ENCODE peak calls at places on chromosomes 12 and 14, in six cellular contexts. One of them, this sample, is unnamed.

GRCh38 chr12:79690156-79690605 is 583 bp downstream of the PAWR start:
- DNase-seq in adipocyte: peak
- DNase-seq in OCI-M1: no peak
- DNase-seq in upper lobe of right lung: no peak
- DNase-seq in activated T-helper 2 cell treated with anti-CD3 and anti-CD28 coated beads, Interferon-gamma antibody, Interleukin-2, Interleukin-4, amounts not matched to agents 10 μg/mL and 5 μg/mL and 100 μg/mL, durations not matched to agents 14 hours and 24 hours and 36 hours: no peak
- DNase-seq in T-helper 2 cell: no peak
- DNase-seq in this sample: no peak

GRCh38 chr12:93116632-93117031 is 187.5 kb upstream of the EEA1 start:
- DNase-seq in adipocyte: no peak
- DNase-seq in OCI-M1: no peak
- DNase-seq in upper lobe of right lung: no peak
- DNase-seq in activated T-helper 2 cell treated with anti-CD3 and anti-CD28 coated beads, Interferon-gamma antibody, Interleukin-2, Interleukin-4, amounts not matched to agents 10 μg/mL and 5 μg/mL and 100 μg/mL, durations not matched to agents 14 hours and 24 hours and 36 hours: no peak
- DNase-seq in T-helper 2 cell: no peak
- DNase-seq in this sample: no peak

GRCh38 chr12:106840217-106840616 is 65.7 kb downstream of the RIC8B start:
- DNase-seq in adipocyte: peak
- DNase-seq in OCI-M1: peak
- DNase-seq in upper lobe of right lung: no peak
- DNase-seq in activated T-helper 2 cell treated with anti-CD3 and anti-CD28 coated beads, Interferon-gamma antibody, Interleukin-2, Interleukin-4, amounts not matched to agents 10 μg/mL and 5 μg/mL and 100 μg/mL, durations not matched to agents 14 hours and 24 hours and 36 hours: no peak
- DNase-seq in T-helper 2 cell: no peak
- DNase-seq in this sample: no peak

GRCh38 chr14:90045608-90046007 is 16.2 kb upstream of the KCNK13 start:
- DNase-seq in adipocyte: no peak
- DNase-seq in OCI-M1: no peak
- DNase-seq in upper lobe of right lung: no peak
- DNase-seq in activated T-helper 2 cell treated with anti-CD3 and anti-CD28 coated beads, Interferon-gamma antibody, Interleukin-2, Interleukin-4, amounts not matched to agents 10 μg/mL and 5 μg/mL and 100 μg/mL, durations not matched to agents 14 hours and 24 hours and 36 hours: no peak
- DNase-seq in T-helper 2 cell: no peak
- DNase-seq in this sample: no peak

GRCh38 chr12:13368431-13368830 is 171.9 kb downstream of the EMP1 start:
- DNase-seq in adipocyte: no peak
- DNase-seq in OCI-M1: no peak
- DNase-seq in upper lobe of right lung: no peak
- DNase-seq in activated T-helper 2 cell treated with anti-CD3 and anti-CD28 coated beads, Interferon-gamma antibody, Interleukin-2, Interleukin-4, amounts not matched to agents 10 μg/mL and 5 μg/mL and 100 μg/mL, durations not matched to agents 14 hours and 24 hours and 36 hours: no peak
- DNase-seq in T-helper 2 cell: no peak
- DNase-seq in this sample: no peak

GRCh38 chr14:74978416-74978947 is 23.1 kb upstream of the PGF start:
- DNase-seq in adipocyte: no peak
- DNase-seq in OCI-M1: no peak
- DNase-seq in upper lobe of right lung: no peak
- DNase-seq in activated T-helper 2 cell treated with anti-CD3 and anti-CD28 coated beads, Interferon-gamma antibody, Interleukin-2, Interleukin-4, amounts not matched to agents 10 μg/mL and 5 μg/mL and 100 μg/mL, durations not matched to agents 14 hours and 24 hours and 36 hours: no peak
- DNase-seq in T-helper 2 cell: no peak
- DNase-seq in this sample: no peak

GRCh38 chr12:57242329-57242690 is 8.7 kb downstream of the STAC3 start:
- DNase-seq in adipocyte: no peak
- DNase-seq in OCI-M1: no peak
- DNase-seq in upper lobe of right lung: peak
- DNase-seq in activated T-helper 2 cell treated with anti-CD3 and anti-CD28 coated beads, Interferon-gamma antibody, Interleukin-2, Interleukin-4, amounts not matched to agents 10 μg/mL and 5 μg/mL and 100 μg/mL, durations not matched to agents 14 hours and 24 hours and 36 hours: no peak
- DNase-seq in T-helper 2 cell: no peak
- DNase-seq in this sample: no peak

GRCh38 chr12:92470608-92471021 is 232.2 kb upstream of the PLEKHG7 start:
- DNase-seq in adipocyte: no peak
- DNase-seq in OCI-M1: no peak
- DNase-seq in upper lobe of right lung: no peak
- DNase-seq in activated T-helper 2 cell treated with anti-CD3 and anti-CD28 coated beads, Interferon-gamma antibody, Interleukin-2, Interleukin-4, amounts not matched to agents 10 μg/mL and 5 μg/mL and 100 μg/mL, durations not matched to agents 14 hours and 24 hours and 36 hours: no peak
- DNase-seq in T-helper 2 cell: no peak
- DNase-seq in this sample: no peak

GRCh38 chr14:66649515-66649914 is 141.6 kb downstream of the GPHN start:
- DNase-seq in adipocyte: no peak
- DNase-seq in OCI-M1: no peak
- DNase-seq in upper lobe of right lung: no peak
- DNase-seq in activated T-helper 2 cell treated with anti-CD3 and anti-CD28 coated beads, Interferon-gamma antibody, Interleukin-2, Interleukin-4, amounts not matched to agents 10 μg/mL and 5 μg/mL and 100 μg/mL, durations not matched to agents 14 hours and 24 hours and 36 hours: no peak
- DNase-seq in T-helper 2 cell: no peak
- DNase-seq in this sample: no peak

GRCh38 chr12:116384629-116385485 is 107.4 kb upstream of the MED13L start:
- DNase-seq in adipocyte: no peak
- DNase-seq in OCI-M1: peak
- DNase-seq in upper lobe of right lung: no peak
- DNase-seq in activated T-helper 2 cell treated with anti-CD3 and anti-CD28 coated beads, Interferon-gamma antibody, Interleukin-2, Interleukin-4, amounts not matched to agents 10 μg/mL and 5 μg/mL and 100 μg/mL, durations not matched to agents 14 hours and 24 hours and 36 hours: no peak
- DNase-seq in T-helper 2 cell: no peak
- DNase-seq in this sample: no peak

GRCh38 chr12:34218193-34219045 is 196.1 kb downstream of the ALG10 start:
- DNase-seq in adipocyte: peak
- DNase-seq in OCI-M1: peak
- DNase-seq in upper lobe of right lung: peak
- DNase-seq in activated T-helper 2 cell treated with anti-CD3 and anti-CD28 coated beads, Interferon-gamma antibody, Interleukin-2, Interleukin-4, amounts not matched to agents 10 μg/mL and 5 μg/mL and 100 μg/mL, durations not matched to agents 14 hours and 24 hours and 36 hours: peak
- DNase-seq in T-helper 2 cell: peak
- DNase-seq in this sample: peak

GRCh38 chr14:91041450-91041849 is 19.0 kb downstream of the RPS6KA5 start:
- DNase-seq in adipocyte: no peak
- DNase-seq in OCI-M1: no peak
- DNase-seq in upper lobe of right lung: no peak
- DNase-seq in activated T-helper 2 cell treated with anti-CD3 and anti-CD28 coated beads, Interferon-gamma antibody, Interleukin-2, Interleukin-4, amounts not matched to agents 10 μg/mL and 5 μg/mL and 100 μg/mL, durations not matched to agents 14 hours and 24 hours and 36 hours: no peak
- DNase-seq in T-helper 2 cell: no peak
- DNase-seq in this sample: no peak

GRCh38 chr12:85690146-85690545 is 146.1 kb downstream of the RASSF9 start:
- DNase-seq in adipocyte: peak
- DNase-seq in OCI-M1: no peak
- DNase-seq in upper lobe of right lung: no peak
- DNase-seq in activated T-helper 2 cell treated with anti-CD3 and anti-CD28 coated beads, Interferon-gamma antibody, Interleukin-2, Interleukin-4, amounts not matched to agents 10 μg/mL and 5 μg/mL and 100 μg/mL, durations not matched to agents 14 hours and 24 hours and 36 hours: no peak
- DNase-seq in T-helper 2 cell: no peak
- DNase-seq in this sample: no peak

GRCh38 chr14:64801046-64801445 is 78.7 kb downstream of the SPTB start:
- DNase-seq in adipocyte: no peak
- DNase-seq in OCI-M1: no peak
- DNase-seq in upper lobe of right lung: no peak
- DNase-seq in activated T-helper 2 cell treated with anti-CD3 and anti-CD28 coated beads, Interferon-gamma antibody, Interleukin-2, Interleukin-4, amounts not matched to agents 10 μg/mL and 5 μg/mL and 100 μg/mL, durations not matched to agents 14 hours and 24 hours and 36 hours: no peak
- DNase-seq in T-helper 2 cell: no peak
- DNase-seq in this sample: no peak

GRCh38 chr12:47837190-47838171 is 17.8 kb upstream of the HDAC7 start:
- DNase-seq in adipocyte: peak
- DNase-seq in OCI-M1: peak
- DNase-seq in upper lobe of right lung: peak
- DNase-seq in activated T-helper 2 cell treated with anti-CD3 and anti-CD28 coated beads, Interferon-gamma antibody, Interleukin-2, Interleukin-4, amounts not matched to agents 10 μg/mL and 5 μg/mL and 100 μg/mL, durations not matched to agents 14 hours and 24 hours and 36 hours: no peak
- DNase-seq in T-helper 2 cell: peak
- DNase-seq in this sample: peak

GRCh38 chr12:49789992-49790391 is 38.2 kb downstream of the NCKAP5L start:
- DNase-seq in adipocyte: no peak
- DNase-seq in OCI-M1: no peak
- DNase-seq in upper lobe of right lung: no peak
- DNase-seq in activated T-helper 2 cell treated with anti-CD3 and anti-CD28 coated beads, Interferon-gamma antibody, Interleukin-2, Interleukin-4, amounts not matched to agents 10 μg/mL and 5 μg/mL and 100 μg/mL, durations not matched to agents 14 hours and 24 hours and 36 hours: no peak
- DNase-seq in T-helper 2 cell: no peak
- DNase-seq in this sample: no peak

GRCh38 chr14:33163109-33163508 is 224.4 kb downstream of the NPAS3 start:
- DNase-seq in adipocyte: no peak
- DNase-seq in OCI-M1: peak
- DNase-seq in upper lobe of right lung: no peak
- DNase-seq in activated T-helper 2 cell treated with anti-CD3 and anti-CD28 coated beads, Interferon-gamma antibody, Interleukin-2, Interleukin-4, amounts not matched to agents 10 μg/mL and 5 μg/mL and 100 μg/mL, durations not matched to agents 14 hours and 24 hours and 36 hours: no peak
- DNase-seq in T-helper 2 cell: no peak
- DNase-seq in this sample: no peak

GRCh38 chr14:33515441-33515840 is 435.4 kb downstream of the EGLN3 start:
- DNase-seq in adipocyte: no peak
- DNase-seq in OCI-M1: no peak
- DNase-seq in upper lobe of right lung: no peak
- DNase-seq in activated T-helper 2 cell treated with anti-CD3 and anti-CD28 coated beads, Interferon-gamma antibody, Interleukin-2, Interleukin-4, amounts not matched to agents 10 μg/mL and 5 μg/mL and 100 μg/mL, durations not matched to agents 14 hours and 24 hours and 36 hours: no peak
- DNase-seq in T-helper 2 cell: no peak
- DNase-seq in this sample: no peak

GRCh38 chr14:31275731-31276130 is 68.1 kb upstream of the HECTD1 start:
- DNase-seq in adipocyte: no peak
- DNase-seq in OCI-M1: peak
- DNase-seq in upper lobe of right lung: no peak
- DNase-seq in activated T-helper 2 cell treated with anti-CD3 and anti-CD28 coated beads, Interferon-gamma antibody, Interleukin-2, Interleukin-4, amounts not matched to agents 10 μg/mL and 5 μg/mL and 100 μg/mL, durations not matched to agents 14 hours and 24 hours and 36 hours: no peak
- DNase-seq in T-helper 2 cell: no peak
- DNase-seq in this sample: no peak

GRCh38 chr12:1131811-1132224 is 140.8 kb downstream of the ERC1 start:
- DNase-seq in adipocyte: no peak
- DNase-seq in OCI-M1: peak
- DNase-seq in upper lobe of right lung: no peak
- DNase-seq in activated T-helper 2 cell treated with anti-CD3 and anti-CD28 coated beads, Interferon-gamma antibody, Interleukin-2, Interleukin-4, amounts not matched to agents 10 μg/mL and 5 μg/mL and 100 μg/mL, durations not matched to agents 14 hours and 24 hours and 36 hours: no peak
- DNase-seq in T-helper 2 cell: no peak
- DNase-seq in this sample: no peak

GRCh38 chr14:98510392-98510791 is 761.6 kb downstream of the BCL11B start:
- DNase-seq in adipocyte: no peak
- DNase-seq in OCI-M1: no peak
- DNase-seq in upper lobe of right lung: no peak
- DNase-seq in activated T-helper 2 cell treated with anti-CD3 and anti-CD28 coated beads, Interferon-gamma antibody, Interleukin-2, Interleukin-4, amounts not matched to agents 10 μg/mL and 5 μg/mL and 100 μg/mL, durations not matched to agents 14 hours and 24 hours and 36 hours: no peak
- DNase-seq in T-helper 2 cell: no peak
- DNase-seq in this sample: no peak

GRCh38 chr12:24421759-24422158 is 472.3 kb upstream of the SOX5 start:
- DNase-seq in adipocyte: no peak
- DNase-seq in OCI-M1: no peak
- DNase-seq in upper lobe of right lung: no peak
- DNase-seq in activated T-helper 2 cell treated with anti-CD3 and anti-CD28 coated beads, Interferon-gamma antibody, Interleukin-2, Interleukin-4, amounts not matched to agents 10 μg/mL and 5 μg/mL and 100 μg/mL, durations not matched to agents 14 hours and 24 hours and 36 hours: no peak
- DNase-seq in T-helper 2 cell: no peak
- DNase-seq in this sample: no peak

GRCh38 chr14:33592298-33592697 is 358.6 kb downstream of the EGLN3 start:
- DNase-seq in adipocyte: peak
- DNase-seq in OCI-M1: no peak
- DNase-seq in upper lobe of right lung: no peak
- DNase-seq in activated T-helper 2 cell treated with anti-CD3 and anti-CD28 coated beads, Interferon-gamma antibody, Interleukin-2, Interleukin-4, amounts not matched to agents 10 μg/mL and 5 μg/mL and 100 μg/mL, durations not matched to agents 14 hours and 24 hours and 36 hours: no peak
- DNase-seq in T-helper 2 cell: no peak
- DNase-seq in this sample: no peak

GRCh38 chr14:76876076-76876475 is 49.9 kb downstream of the LRRC74A start:
- DNase-seq in adipocyte: peak
- DNase-seq in OCI-M1: peak
- DNase-seq in upper lobe of right lung: no peak
- DNase-seq in activated T-helper 2 cell treated with anti-CD3 and anti-CD28 coated beads, Interferon-gamma antibody, Interleukin-2, Interleukin-4, amounts not matched to agents 10 μg/mL and 5 μg/mL and 100 μg/mL, durations not matched to agents 14 hours and 24 hours and 36 hours: peak
- DNase-seq in T-helper 2 cell: peak
- DNase-seq in this sample: peak

GRCh38 chr12:49631336-49631907 is 8.1 kb downstream of the PRPF40B start:
- DNase-seq in adipocyte: no peak
- DNase-seq in OCI-M1: no peak
- DNase-seq in upper lobe of right lung: no peak
- DNase-seq in activated T-helper 2 cell treated with anti-CD3 and anti-CD28 coated beads, Interferon-gamma antibody, Interleukin-2, Interleukin-4, amounts not matched to agents 10 μg/mL and 5 μg/mL and 100 μg/mL, durations not matched to agents 14 hours and 24 hours and 36 hours: no peak
- DNase-seq in T-helper 2 cell: no peak
- DNase-seq in this sample: no peak